ENCODE peak calls at places on chromosomes 4 and X, in seven cellular contexts. A is kidney; M is CD8-positive, alpha-beta memory T cell; R is D341Med; O is cardiac muscle cell; I is osteocyte; E is mucosa of descending colon. Q is an unnamed sample.

GRCh38 chr4:169286562-169287301 is 16.0 kb upstream of the SH3RF1 start:
- DNase-seq in I (no peak), E (no peak), O (no peak), A (no peak), M (no peak), R (no peak), Q (no peak)

GRCh38 chr4:104728380-104729122 is 233.9 kb upstream of the CXXC4 start:
- DNase-seq in I (no peak), M (no peak), O (no peak), E (no peak), A (no peak), R (no peak), Q (no peak)

GRCh38 chr4:183256343-183256742 is 63.7 kb downstream of the CLDN22 start:
- DNase-seq in M (no peak), O (no peak), R (no peak), E (no peak), I (no peak), A (peak; percentile 72), Q (no peak)

GRCh38 chr4:72313121-72313520 is 255.9 kb downstream of the ADAMTS3 start:
- DNase-seq in A (no peak), E (no peak), O (no peak), R (no peak), I (no peak), M (no peak), Q (no peak)

GRCh38 chr4:95044204-95044848 is 286.6 kb downstream of the BMPR1B start:
- DNase-seq in M (no peak), O (no peak), E (no peak), R (no peak), A (no peak), I (no peak), Q (no peak)

GRCh38 chr4:87116230-87116629 is 104.2 kb downstream of the KLHL8 start:
- DNase-seq in A (no peak), R (no peak), I (no peak), E (no peak), M (no peak), O (no peak), Q (no peak)

GRCh38 chrX:129665916-129666644 is 11.3 kb upstream of the APLN start:
- DNase-seq in A (no peak), E (no peak), M (no peak), I (peak; percentile 80), R (no peak), O (no peak), Q (no peak)

GRCh38 chr4:147799986-147800555 is 68.2 kb downstream of the ARHGAP10 start:
- DNase-seq in E (no peak), O (no peak), R (no peak), I (no peak), M (peak; percentile 74), A (no peak), Q (no peak)

GRCh38 chr4:140330311-140330900 is 43.0 kb upstream of the SCOC start:
- DNase-seq in O (peak; percentile 41), M (no peak), R (no peak), A (no peak), E (no peak), I (no peak), Q (no peak)

GRCh38 chrX:75038925-75039324 is 113.7 kb upstream of the NEXMIF start:
- DNase-seq in E (no peak), M (no peak), A (no peak), I (no peak), O (peak; percentile 2), R (no peak), Q (no peak)

Q was measured in HuH-7.5.